ENCODE peak calls at places on chromosomes 6 and 20, in four cellular contexts. One of them, this sample, is unnamed.

GRCh38 chr6:128235556-128235955 is 284.8 kb downstream of the PTPRK start:
- DNase-seq in IMR-90: no peak
- DNase-seq in A549: no peak
- DNase-seq in RWPE1: peak; percentile 13
- DNase-seq in this sample: no peak

GRCh38 chr20:59933849-59934585 is 580 bp upstream of the SYCP2 start:
- DNase-seq in IMR-90: peak; percentile 49
- DNase-seq in A549: peak; percentile 82
- DNase-seq in RWPE1: peak; percentile 92
- DNase-seq in this sample: peak; percentile 57

GRCh38 chr6:95364016-95364604 is 213.2 kb upstream of the MANEA start:
- DNase-seq in IMR-90: peak; percentile 10
- DNase-seq in A549: peak; percentile 3
- DNase-seq in RWPE1: peak; percentile 26
- DNase-seq in this sample: no peak

GRCh38 chr6:144159727-144160126 is 9.4 kb downstream of the STX11 start:
- DNase-seq in IMR-90: no peak
- DNase-seq in A549: no peak
- DNase-seq in RWPE1: no peak
- DNase-seq in this sample: no peak

GRCh38 chr6:79193971-79194370 is 40.5 kb downstream of the HMGN3 start:
- DNase-seq in IMR-90: no peak
- DNase-seq in A549: no peak
- DNase-seq in RWPE1: no peak
- DNase-seq in this sample: no peak

GRCh38 chr20:10171864-10172751 is 46.5 kb upstream of the SNAP25 start:
- DNase-seq in IMR-90: peak; percentile 25
- DNase-seq in A549: peak; percentile 89
- DNase-seq in RWPE1: peak; percentile 41
- DNase-seq in this sample: no peak

GRCh38 chr6:26089272-26089671 is 2.0 kb downstream of the HFE start:
- DNase-seq in IMR-90: no peak
- DNase-seq in A549: no peak
- DNase-seq in RWPE1: no peak
- DNase-seq in this sample: no peak

GRCh38 chr6:169211881-169212280 is 41.8 kb downstream of the THBS2 start:
- DNase-seq in IMR-90: no peak
- DNase-seq in A549: no peak
- DNase-seq in RWPE1: no peak
- DNase-seq in this sample: no peak

GRCh38 chr6:71567562-71567961 is 279.0 kb downstream of the OGFRL1 start:
- DNase-seq in IMR-90: no peak
- DNase-seq in A549: no peak
- DNase-seq in RWPE1: no peak
- DNase-seq in this sample: no peak

GRCh38 chr20:25315418-25316210 is 67.7 kb downstream of the PYGB start:
- DNase-seq in IMR-90: peak; percentile 56
- DNase-seq in A549: no peak
- DNase-seq in RWPE1: peak; percentile 61
- DNase-seq in this sample: peak; percentile 8

GRCh38 chr20:35503281-35503680 is 26.2 kb downstream of the C20orf173 start:
- DNase-seq in IMR-90: no peak
- DNase-seq in A549: no peak
- DNase-seq in RWPE1: no peak
- DNase-seq in this sample: no peak

GRCh38 chr20:64133951-64134407 is 26.6 kb upstream of the NPBWR2 start:
- DNase-seq in IMR-90: no peak
- DNase-seq in A549: no peak
- DNase-seq in RWPE1: no peak
- DNase-seq in this sample: peak; percentile 7

GRCh38 chr6:150006961-150007464 is 18.3 kb downstream of the RAET1L start:
- DNase-seq in IMR-90: peak; percentile 13
- DNase-seq in A549: no peak
- DNase-seq in RWPE1: no peak
- DNase-seq in this sample: no peak

GRCh38 chr6:146864300-146864699 is 265.5 kb downstream of the ADGB start:
- DNase-seq in IMR-90: no peak
- DNase-seq in A549: no peak
- DNase-seq in RWPE1: no peak
- DNase-seq in this sample: no peak

GRCh38 chr6:158799051-158799792 is 19.9 kb downstream of the EZR start:
- DNase-seq in IMR-90: peak; percentile 46
- DNase-seq in A549: no peak
- DNase-seq in RWPE1: no peak
- DNase-seq in this sample: no peak

GRCh38 chr6:109690740-109691687 is at the start of the genes AK9 and FIG4:
- DNase-seq in IMR-90: peak; percentile 90
- DNase-seq in A549: peak; percentile 58
- DNase-seq in RWPE1: peak; percentile 90
- DNase-seq in this sample: peak; percentile 80

GRCh38 chr20:47781631-47782030 is 3.6 kb downstream of the SULF2 start:
- DNase-seq in IMR-90: no peak
- DNase-seq in A549: no peak
- DNase-seq in RWPE1: no peak
- DNase-seq in this sample: no peak

GRCh38 chr6:50847890-50848594 is 29.4 kb downstream of the TFAP2B start:
- DNase-seq in IMR-90: no peak
- DNase-seq in A549: no peak
- DNase-seq in RWPE1: no peak
- DNase-seq in this sample: no peak

GRCh38 chr6:31834367-31834703 is 6.8 kb downstream of the HSPA1B start:
- DNase-seq in IMR-90: peak; percentile 84
- DNase-seq in A549: peak; percentile 77
- DNase-seq in RWPE1: peak; percentile 83
- DNase-seq in this sample: no peak

GRCh38 chr20:48317578-48317977 is 510.2 kb downstream of the PREX1 start:
- DNase-seq in IMR-90: no peak
- DNase-seq in A549: no peak
- DNase-seq in RWPE1: no peak
- DNase-seq in this sample: no peak

GRCh38 chr6:98579941-98580340 is 254.4 kb upstream of the POU3F2 start:
- DNase-seq in IMR-90: peak; percentile 2
- DNase-seq in A549: no peak
- DNase-seq in RWPE1: no peak
- DNase-seq in this sample: no peak

GRCh38 chr6:35148167-35148741 is 7.1 kb upstream of the TCP11 start:
- DNase-seq in IMR-90: peak; percentile 77
- DNase-seq in A549: no peak
- DNase-seq in RWPE1: no peak
- DNase-seq in this sample: no peak

GRCh38 chr20:3339076-3339475 is 68.4 kb downstream of the DNAAF9 start:
- DNase-seq in IMR-90: peak; percentile 12
- DNase-seq in A549: no peak
- DNase-seq in RWPE1: no peak
- DNase-seq in this sample: no peak

GRCh38 chr6:96626749-96627353 is 63.9 kb downstream of the FHL5 start:
- DNase-seq in IMR-90: peak; percentile 38
- DNase-seq in A549: peak; percentile 2
- DNase-seq in RWPE1: peak; percentile 18
- DNase-seq in this sample: no peak

GRCh38 chr20:32961956-32962517 is 42.2 kb downstream of the SUN5 start:
- DNase-seq in IMR-90: no peak
- DNase-seq in A549: no peak
- DNase-seq in RWPE1: no peak
- DNase-seq in this sample: no peak

GRCh38 chr6:18920701-18921100 is 533.6 kb downstream of the RNF144B start:
- DNase-seq in IMR-90: no peak
- DNase-seq in A549: no peak
- DNase-seq in RWPE1: no peak
- DNase-seq in this sample: no peak

GRCh38 chr6:17493286-17493685 is 99.9 kb downstream of the CAP2 start:
- DNase-seq in IMR-90: peak; percentile 85
- DNase-seq in A549: no peak
- DNase-seq in RWPE1: no peak
- DNase-seq in this sample: no peak

GRCh38 chr6:20770776-20771175 is 236.5 kb downstream of the CDKAL1 start:
- DNase-seq in IMR-90: no peak
- DNase-seq in A549: no peak
- DNase-seq in RWPE1: no peak
- DNase-seq in this sample: no peak

GRCh38 chr6:10383312-10384063 is 31.4 kb downstream of the TFAP2A start:
- DNase-seq in IMR-90: no peak
- DNase-seq in A549: peak; percentile 56
- DNase-seq in RWPE1: peak; percentile 40
- DNase-seq in this sample: no peak

GRCh38 chr6:101395345-101395744 is 1.8 kb downstream of the GRIK2 start:
- DNase-seq in IMR-90: no peak
- DNase-seq in A549: no peak
- DNase-seq in RWPE1: no peak
- DNase-seq in this sample: no peak
- TF ChIP-seq CTCF in IMR-90: peak; percentile 35
- TF ChIP-seq CTCF in A549: no peak
- TF ChIP-seq CTCF in RWPE1: peak; percentile 21
- TF ChIP-seq CTCF in this sample: no peak

DNA sequence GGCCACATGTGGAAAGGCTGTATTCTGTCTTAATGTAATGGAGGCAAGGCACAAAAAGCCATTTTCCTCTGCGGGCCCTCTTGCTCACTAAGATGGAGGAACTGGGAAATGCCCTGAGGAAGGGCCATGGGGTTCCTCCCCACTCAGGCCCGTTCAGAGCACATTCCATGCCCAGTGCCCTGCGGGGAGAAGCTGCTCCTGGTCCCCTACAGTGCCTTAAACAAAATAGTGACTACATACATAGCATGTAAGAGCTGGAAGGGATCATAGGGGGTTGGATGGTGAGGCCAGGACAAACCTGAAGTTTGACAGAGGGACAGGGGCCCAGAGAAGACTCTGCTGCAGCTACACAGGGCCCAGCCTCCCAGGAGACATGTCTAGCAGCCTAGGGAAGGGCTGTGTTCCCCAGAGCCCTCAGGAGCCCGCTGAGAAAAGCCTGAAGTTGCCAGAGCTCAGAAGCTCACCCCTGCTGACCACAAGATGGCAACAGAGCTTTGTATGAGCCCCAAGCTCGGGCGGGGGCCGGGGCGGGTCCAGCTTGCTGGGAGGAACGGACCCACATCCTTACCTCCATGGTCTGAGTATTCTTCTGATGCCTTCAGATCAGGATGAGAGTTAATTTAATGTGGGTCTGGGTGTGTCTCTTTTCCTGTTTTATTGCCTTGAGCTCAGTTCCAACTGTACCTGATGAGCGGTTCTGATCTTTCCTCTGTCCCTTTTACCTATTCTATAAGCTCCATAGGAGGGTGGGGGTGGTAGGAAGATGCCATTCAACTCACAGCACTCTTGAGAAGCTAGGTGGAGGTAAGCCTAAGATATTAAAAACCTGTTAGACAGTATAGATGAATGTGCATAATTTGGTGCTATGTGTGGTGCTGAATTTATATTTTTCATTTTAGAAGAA is 242.9 kb downstream of the CDC5L start:
- DNase-seq in IMR-90: peak; percentile 51
- DNase-seq in A549: peak; percentile 59
- DNase-seq in RWPE1: peak; percentile 70
- DNase-seq in this sample: no peak
- TF ChIP-seq CTCF in IMR-90: peak; percentile 68
- TF ChIP-seq CTCF in A549: peak; percentile 52
- TF ChIP-seq CTCF in RWPE1: peak; percentile 36
- TF ChIP-seq CTCF in this sample: no peak

DNA sequence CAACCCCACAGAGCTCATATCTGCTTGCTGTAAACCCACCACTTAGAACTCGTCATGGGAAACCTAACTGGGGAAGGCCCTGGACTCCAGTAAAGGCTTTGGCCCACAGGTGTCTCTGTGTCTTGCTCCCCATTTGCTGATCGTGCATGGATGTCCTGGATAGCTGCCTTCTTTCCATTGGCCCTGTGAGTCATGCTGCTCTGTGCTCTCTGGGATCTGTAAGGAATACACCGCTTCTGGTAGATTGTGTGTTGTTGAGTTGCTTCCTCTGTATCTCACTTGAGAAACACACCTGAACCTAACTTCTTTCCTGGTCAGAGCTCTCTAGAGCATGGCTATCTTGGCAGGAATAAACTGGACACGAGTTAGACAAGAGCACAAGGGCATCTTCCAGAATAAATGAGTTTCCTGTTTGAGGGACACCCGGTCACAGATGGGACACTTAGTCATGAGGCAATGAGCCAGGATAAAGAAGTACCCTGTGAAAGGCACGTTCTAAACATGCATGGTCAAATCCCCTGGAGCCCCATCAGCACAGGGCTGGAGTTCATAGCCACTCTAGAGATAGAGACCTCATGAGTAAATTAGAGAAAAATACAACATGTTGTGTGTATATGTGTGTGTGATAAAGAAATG is 99.6 kb upstream of the TMEM170B start:
- DNase-seq in IMR-90: no peak
- DNase-seq in A549: no peak
- DNase-seq in RWPE1: no peak
- DNase-seq in this sample: no peak
- TF ChIP-seq CTCF in IMR-90: no peak
- TF ChIP-seq CTCF in A549: no peak
- TF ChIP-seq CTCF in RWPE1: no peak
- TF ChIP-seq CTCF in this sample: no peak

DNA sequence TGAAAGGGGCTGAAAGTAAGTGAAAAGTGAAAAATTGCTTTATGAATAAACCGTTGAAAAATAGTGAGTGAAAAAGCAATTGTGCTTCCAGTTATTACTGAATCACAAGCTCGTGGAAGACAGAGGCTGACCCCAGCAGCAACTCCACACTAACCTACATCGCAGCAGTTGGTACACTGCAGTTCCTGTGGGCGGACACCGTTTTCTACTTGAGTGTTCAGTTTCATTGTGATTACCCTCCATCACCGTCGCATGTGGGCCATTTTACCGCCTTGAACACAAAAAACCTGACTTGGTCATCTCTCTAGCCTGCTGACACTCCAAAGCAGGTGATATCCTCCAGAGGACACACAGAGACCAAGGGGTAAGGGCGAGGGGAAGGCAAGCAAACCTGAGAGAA is 28.4 kb downstream of the PRDM1 start:
- DNase-seq in IMR-90: no peak
- DNase-seq in A549: no peak
- DNase-seq in RWPE1: no peak
- DNase-seq in this sample: no peak
- TF ChIP-seq CTCF in IMR-90: no peak
- TF ChIP-seq CTCF in A549: no peak
- TF ChIP-seq CTCF in RWPE1: no peak
- TF ChIP-seq CTCF in this sample: no peak

DNA sequence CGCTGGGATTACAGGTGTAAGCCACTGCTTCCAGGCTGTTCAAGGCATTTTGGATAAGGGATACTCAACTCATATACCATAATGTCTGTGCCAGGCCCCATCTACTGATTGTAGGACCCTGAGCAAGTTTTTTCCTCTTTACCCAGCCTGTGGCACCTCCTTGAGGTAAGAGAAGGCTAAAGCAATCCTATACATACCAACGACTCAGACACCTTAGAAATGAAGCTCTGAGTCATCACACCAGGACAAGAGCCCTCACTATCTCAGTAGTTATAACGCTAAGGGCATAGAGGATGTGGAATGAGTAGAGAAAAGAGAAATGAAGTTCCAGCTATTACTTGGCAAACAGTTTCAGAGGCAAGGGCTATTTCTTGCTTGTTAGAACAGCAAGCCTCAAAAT is 16.9 kb downstream of the NDRG3 start:
- DNase-seq in IMR-90: peak; percentile 56
- DNase-seq in A549: no peak
- DNase-seq in RWPE1: peak; percentile 43
- DNase-seq in this sample: no peak
- TF ChIP-seq CTCF in IMR-90: peak; percentile 35
- TF ChIP-seq CTCF in A549: no peak
- TF ChIP-seq CTCF in RWPE1: no peak
- TF ChIP-seq CTCF in this sample: no peak